ENCODE peak calls at places on chromosome 12, in eight cellular contexts. G is adrenal gland, X is IMR-90, C is sigmoid colon, F is gastrocnemius medialis, K is ovary, L is stomach, S is Peyer's patch. J is an unnamed sample.

GRCh38 chr12:94596596-94596995 is 53.8 kb downstream of the TMCC3 start:
- DNase-seq in G (no peak), X (peak; percentile 6), C (no peak), F (peak; percentile 38), K (no peak), L (peak; percentile 51), S (no peak), J (peak; percentile 18)

GRCh38 chr12:52656616-52657015 is 4.6 kb upstream of the KRT2 start:
- DNase-seq in G (no peak), X (no peak), C (no peak), F (no peak), K (no peak), L (no peak), S (no peak), J (no peak)

GRCh38 chr12:125633686-125634085 is 568.5 kb downstream of the AACS start:
- DNase-seq in G (no peak), X (no peak), C (no peak), F (no peak), K (no peak), L (peak; percentile 79), S (no peak), J (peak; percentile 60)

GRCh38 chr12:84757978-84758377 is 154.6 kb downstream of the SLC6A15 start:
- DNase-seq in G (no peak), X (peak; percentile 50), C (no peak), F (no peak), K (no peak), L (no peak), S (no peak), J (no peak)

GRCh38 chr12:100741084-100741711 is 53.4 kb upstream of the ANO4 start:
- DNase-seq in G (no peak), X (peak; percentile 37), C (no peak), F (no peak), K (no peak), L (no peak), S (no peak), J (no peak)

GRCh38 chr12:24661657-24662096 is 287.2 kb downstream of the BCAT1 start:
- DNase-seq in G (peak; percentile 22), X (peak; percentile 80), C (peak; percentile 67), F (peak; percentile 16), K (no peak), L (peak; percentile 28), S (no peak), J (peak; percentile 64)

GRCh38 chr12:22282283-22282682 is 52.2 kb downstream of the ST8SIA1 start:
- DNase-seq in G (no peak), X (peak; percentile 86), C (no peak), F (no peak), K (no peak), L (no peak), S (no peak), J (no peak)

GRCh38 chr12:113886721-113887120 is 79.4 kb downstream of the RBM19 start:
- DNase-seq in G (no peak), X (no peak), C (no peak), F (no peak), K (no peak), L (no peak), S (no peak), J (no peak)

GRCh38 chr12:8590842-8591545 is 21.7 kb downstream of the AICDA start:
- DNase-seq in G (no peak), X (no peak), C (no peak), F (no peak), K (no peak), L (no peak), S (no peak), J (no peak)

DNA sequence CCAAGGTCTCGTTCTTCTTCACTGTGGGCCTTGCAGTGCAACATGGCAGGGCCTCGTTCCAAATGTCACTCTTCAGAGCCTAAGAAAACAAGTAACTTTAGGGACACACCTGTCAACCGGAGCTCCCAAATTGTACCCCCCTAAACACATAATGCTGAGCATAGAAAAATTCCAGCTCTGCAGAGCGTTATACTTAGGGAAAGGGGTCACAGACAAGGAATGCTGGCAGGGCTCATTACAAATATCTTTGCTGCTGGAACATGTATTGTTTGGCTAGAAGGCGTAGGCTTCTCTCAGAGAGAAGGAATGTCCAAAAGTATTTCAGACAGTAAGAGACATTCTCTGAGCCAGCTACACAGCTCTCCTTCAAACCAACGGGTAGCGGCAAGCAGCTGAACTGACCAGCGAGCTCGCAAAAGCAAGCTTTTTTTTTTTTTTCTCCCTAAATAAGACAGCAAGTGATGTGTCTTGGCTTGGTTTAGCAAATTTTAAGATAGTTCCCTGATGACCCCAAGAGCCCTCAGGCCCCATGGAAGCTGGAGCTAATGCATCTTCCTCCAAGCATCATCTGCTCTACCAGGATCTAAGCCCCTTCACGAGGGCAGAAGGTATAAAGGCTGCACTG is 24.5 kb downstream of the SSH1 start:
- DNase-seq in G (no peak), X (peak; percentile 91), C (no peak), F (no peak), K (no peak), L (no peak), S (no peak), J (peak; percentile 44)
- TF ChIP-seq CTCF in G (no peak), X (no peak), C (no peak), F (no peak), K (no peak), L (no peak), S (no peak), J (no peak)

GRCh38 chr12:64824500-64825142 is at the start of gene TBC1D30:
- DNase-seq in G (peak; percentile 33), X (peak; percentile 2), C (no peak), F (no peak), K (peak; percentile 43), L (no peak), S (no peak), J (peak; percentile 17)

GRCh38 chr12:64826234-64826633 is 1.8 kb downstream of the TBC1D30 start:
- DNase-seq in G (peak; percentile 68), X (peak; percentile 45), C (no peak), F (no peak), K (peak; percentile 70), L (peak; percentile 81), S (no peak), J (peak; percentile 53)

GRCh38 chr12:64828713-64829112 is 4.3 kb downstream of the TBC1D30 start:
- DNase-seq in G (no peak), X (no peak), C (no peak), F (no peak), K (no peak), L (no peak), S (no peak), J (no peak)

GRCh38 chr12:64824130-64824499 is 332 bp upstream of the TBC1D30 start:
- DNase-seq in G (no peak), X (no peak), C (no peak), F (no peak), K (no peak), L (no peak), S (no peak), J (no peak)

DNA sequence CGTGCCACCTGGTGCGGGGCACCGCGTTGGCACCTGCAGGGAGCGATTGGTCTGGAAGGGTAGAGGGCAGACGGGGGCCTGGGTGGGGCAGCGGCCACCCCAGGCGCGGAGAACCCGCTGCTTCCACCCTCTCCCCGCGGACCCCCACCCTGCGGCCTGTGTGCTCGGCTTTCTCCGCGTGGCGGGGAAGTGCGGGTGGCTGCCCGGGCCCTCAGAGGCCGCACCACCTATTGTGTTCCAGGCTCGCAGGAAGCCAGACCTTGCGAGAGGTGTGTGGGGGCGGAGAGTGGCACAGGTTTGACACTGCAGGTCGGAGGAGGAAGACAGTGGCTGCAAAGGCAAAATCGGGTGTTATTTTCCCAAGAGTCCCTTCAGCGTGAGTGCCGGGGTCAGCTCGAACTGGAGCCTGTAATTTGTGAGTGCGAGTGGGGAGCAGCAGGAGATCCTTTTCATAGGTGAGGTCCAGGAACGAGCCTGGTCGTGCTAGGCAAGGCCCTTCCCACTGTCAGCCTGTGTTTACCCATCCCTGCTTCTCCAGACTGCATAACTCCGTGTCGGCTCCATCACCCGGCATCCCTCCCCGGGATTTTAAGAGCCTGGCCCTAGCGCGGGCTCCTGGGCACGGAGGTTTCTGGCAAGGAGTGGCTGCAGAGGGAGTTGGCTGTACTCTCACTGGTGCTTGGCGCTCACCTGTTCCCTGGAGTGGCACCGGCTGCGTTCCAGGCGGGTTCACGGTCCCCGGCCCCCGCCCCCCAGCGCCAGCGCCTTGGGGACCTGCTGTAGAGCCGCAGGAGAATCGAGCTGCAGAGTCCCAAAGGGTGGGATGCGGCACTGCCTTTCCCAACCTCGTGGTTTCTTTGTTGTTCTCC is 930 bp downstream of the TBC1D30 start:
- DNase-seq in G (no peak), X (no peak), C (no peak), F (no peak), K (no peak), L (peak; percentile 25), S (no peak), J (no peak)
- H3K4me3 ChIP-seq in G (no peak overlapping the region), X (no peak overlapping the region), C (peak overlapping the region; percentile 46), F (peak overlapping the region; percentile 38), K (peak overlapping the region; percentile 15), L (peak overlapping the region; percentile 66), S (no peak overlapping the region), J (no peak overlapping the region)

GRCh38 chr12:9701380-9702154 is 31.3 kb downstream of the CLECL1 start:
- DNase-seq in G (no peak), X (no peak), C (no peak), F (no peak), K (no peak), L (no peak), S (no peak), J (no peak)
- TF ChIP-seq POLR2A in G (no peak), X (no peak), C (no peak), F (no peak), K (no peak), L (no peak), S (no peak), J (no peak)

GRCh38 chr12:57241556-57242310 is 9.3 kb downstream of the STAC3 start:
- DNase-seq in G (no peak), X (no peak), C (peak; percentile 65), F (peak; percentile 47), K (no peak), L (no peak), S (no peak), J (no peak)

GRCh38 chr12:57239587-57240068 is 10.1 kb downstream of the SHMT2 start:
- DNase-seq in G (no peak), X (no peak), C (no peak), F (no peak), K (no peak), L (no peak), S (no peak), J (no peak)

GRCh38 chr12:57242329-57242690 is 8.7 kb downstream of the STAC3 start:
- DNase-seq in G (no peak), X (no peak), C (peak; percentile 71), F (peak; percentile 88), K (no peak), L (peak; percentile 58), S (no peak), J (peak; percentile 73)

GRCh38 chr12:57240069-57240921 is 10.7 kb downstream of the STAC3 start:
- DNase-seq in G (no peak), X (peak; percentile 60), C (peak; percentile 77), F (peak; percentile 54), K (no peak), L (peak; percentile 52), S (peak; percentile 85), J (peak; percentile 39)

DNA sequence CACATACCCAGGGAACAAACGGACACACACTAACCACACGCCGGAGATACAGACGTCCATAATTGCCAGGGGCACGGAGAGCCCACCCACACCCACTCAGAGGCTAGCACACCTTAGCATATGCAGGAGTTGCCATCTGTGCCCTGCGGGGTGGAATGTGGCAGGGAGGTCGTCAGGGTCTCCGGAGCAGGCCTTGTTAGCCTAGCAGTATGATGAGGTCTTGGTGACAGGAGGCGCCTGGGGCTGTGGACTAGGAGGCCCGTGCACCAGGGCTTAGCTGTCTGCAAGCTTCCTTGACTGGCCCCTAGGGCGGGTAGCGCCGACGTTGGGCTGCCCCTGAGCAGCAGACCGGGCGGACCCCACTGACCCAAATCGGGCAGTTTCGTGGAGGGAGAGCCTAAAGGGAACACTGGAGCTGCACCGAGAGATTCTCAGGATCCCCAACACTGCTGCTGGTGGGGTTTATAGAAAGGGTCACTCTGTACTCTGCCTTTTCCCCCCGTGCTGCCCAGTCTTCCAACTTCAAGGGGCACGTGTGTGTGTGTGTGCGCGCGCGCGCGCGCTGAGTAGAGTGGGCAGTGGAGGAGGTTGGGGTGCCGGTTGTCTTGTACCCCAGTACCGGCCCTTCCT is 9.9 kb downstream of the STAC3 start:
- DNase-seq in G (no peak), X (no peak), C (peak; percentile 63), F (peak; percentile 51), K (no peak), L (no peak), S (no peak), J (no peak)
- TF ChIP-seq CTCF in G (no peak), X (no peak), C (no peak), F (no peak), K (no peak), L (no peak), S (no peak), J (no peak)